ENCODE peak calls at places on chromosomes 6 and 20, in six cellular contexts. Q is neural progenitor cell, P is PC-3, Z is SK-N-SH, G is MM.1S, N is HCT116. X is an unnamed sample.
A peak's percentile ranks its signal among the peaks of the same experiment; 100 is the strongest.

GRCh38 chr20:22453244-22454080 is 130.9 kb downstream of the FOXA2 start:
- DNase-seq in Q (peak; percentile 51), P (peak; percentile 78), Z (peak; percentile 25), G (no peak), N (peak; percentile 32), X (peak; percentile 49)

GRCh38 chr6:118565317-118565960 is 17.3 kb downstream of the PLN start:
- DNase-seq in Q (no peak), P (peak; percentile 56), Z (peak; percentile 17), G (peak; percentile 83), N (peak; percentile 18), X (no peak)

GRCh38 chr6:121055572-121056163 is 278.6 kb downstream of the TBC1D32 start:
- DNase-seq in Q (peak; percentile 59), P (peak; percentile 78), Z (peak; percentile 44), G (peak; percentile 21), N (peak; percentile 10), X (peak; percentile 65)

GRCh38 chr6:157982297-157982579 is 575 bp downstream of the SYNJ2 start:
- DNase-seq in Q (peak; percentile 74), P (no peak), Z (no peak), G (peak; percentile 29), N (no peak), X (peak; percentile 74)

GRCh38 chr6:13422601-13423247 is 64.7 kb downstream of the GFOD1 start:
- DNase-seq in Q (peak; percentile 87), P (no peak), Z (no peak), G (no peak), N (no peak), X (no peak)

GRCh38 chr6:14634072-14634471 is 516.5 kb downstream of the CD83 start:
- DNase-seq in Q (no peak), P (no peak), Z (no peak), G (no peak), N (no peak), X (no peak)

GRCh38 chr6:88870728-88871330 is 92.6 kb downstream of the RNGTT start:
- DNase-seq in Q (peak; percentile 71), P (peak; percentile 73), Z (peak; percentile 29), G (peak; percentile 61), N (peak; percentile 29), X (peak; percentile 70)

GRCh38 chr6:48986803-48987202 is 476.2 kb downstream of the MMUT start:
- DNase-seq in Q (no peak), P (no peak), Z (no peak), G (peak; percentile 39), N (no peak), X (no peak)

GRCh38 chr6:38713812-38714211 is 1.3 kb upstream of the DNAH8 start:
- DNase-seq in Q (no peak), P (peak; percentile 80), Z (no peak), G (peak; percentile 48), N (no peak), X (no peak)

GRCh38 chr6:149224399-149224798 is 93.1 kb upstream of the TAB2 start:
- DNase-seq in Q (no peak), P (no peak), Z (no peak), G (no peak), N (no peak), X (no peak)

GRCh38 chr6:149223934-149224333 is 93.6 kb upstream of the TAB2 start:
- DNase-seq in Q (no peak), P (no peak), Z (no peak), G (no peak), N (no peak), X (no peak)

GRCh38 chr6:149225370-149225769 is 92.1 kb upstream of the TAB2 start:
- DNase-seq in Q (peak; percentile 17), P (no peak), Z (no peak), G (no peak), N (no peak), X (no peak)

GRCh38 chr6:149228276-149228962 is 89.1 kb upstream of the TAB2 start:
- DNase-seq in Q (no peak), P (no peak), Z (peak; percentile 21), G (no peak), N (no peak), X (no peak)

GRCh38 chr6:149225946-149226345 is 91.6 kb upstream of the TAB2 start:
- DNase-seq in Q (peak; percentile 87), P (no peak), Z (no peak), G (no peak), N (no peak), X (no peak)
- H2AFZ ChIP-seq in Q (no peak overlapping the region), P (no peak overlapping the region), Z (no peak overlapping the region), G (no peak overlapping the region), N (no peak overlapping the region), X (no peak overlapping the region)

GRCh38 chr6:24749292-24749691 is 25.4 kb upstream of the GMNN start:
- DNase-seq in Q (no peak), P (no peak), Z (no peak), G (no peak), N (no peak), X (no peak)

GRCh38 chr6:24752503-24752902 is 22.2 kb upstream of the GMNN start:
- DNase-seq in Q (no peak), P (no peak), Z (no peak), G (no peak), N (no peak), X (no peak)

GRCh38 chr6:24755284-24755683 is 19.5 kb upstream of the GMNN start:
- DNase-seq in Q (no peak), P (no peak), Z (no peak), G (no peak), N (no peak), X (no peak)

GRCh38 chr6:24753545-24753944 is 21.2 kb upstream of the GMNN start:
- DNase-seq in Q (no peak), P (no peak), Z (no peak), G (no peak), N (no peak), X (no peak)

GRCh38 chr6:24752917-24753486 is 21.7 kb upstream of the GMNN start:
- DNase-seq in Q (no peak), P (no peak), Z (no peak), G (no peak), N (no peak), X (no peak)
- H3K9ac ChIP-seq in Q (no peak overlapping the region), P (no peak overlapping the region), Z (no peak overlapping the region), G (no peak overlapping the region), N (no peak overlapping the region), X (no peak overlapping the region)

GRCh38 chr6:130740308-130740707 is 86.9 kb upstream of the SMLR1 start:
- DNase-seq in Q (no peak), P (no peak), Z (no peak), G (no peak), N (no peak), X (no peak)
- TF ChIP-seq EZH2phosphoT487 in Q (no peak), P (no peak), Z (no peak), G (no peak), N (no peak), X (no peak)

GRCh38 chr6:162854228-162854627 is 126.5 kb downstream of the PACRG start:
- DNase-seq in Q (no peak), P (no peak), Z (no peak), G (no peak), N (no peak), X (no peak)

GRCh38 chr6:162856885-162857284 is 129.1 kb downstream of the PACRG start:
- DNase-seq in Q (peak; percentile 88), P (peak; percentile 66), Z (peak; percentile 79), G (no peak), N (peak; percentile 29), X (peak; percentile 85)

GRCh38 chr6:162852810-162853577 is 125.2 kb downstream of the PACRG start:
- DNase-seq in Q (peak; percentile 52), P (no peak), Z (no peak), G (no peak), N (no peak), X (no peak)

GRCh38 chr6:162854734-162855191 is 127.0 kb downstream of the PACRG start:
- DNase-seq in Q (peak; percentile 23), P (no peak), Z (no peak), G (no peak), N (no peak), X (no peak)

DNA sequence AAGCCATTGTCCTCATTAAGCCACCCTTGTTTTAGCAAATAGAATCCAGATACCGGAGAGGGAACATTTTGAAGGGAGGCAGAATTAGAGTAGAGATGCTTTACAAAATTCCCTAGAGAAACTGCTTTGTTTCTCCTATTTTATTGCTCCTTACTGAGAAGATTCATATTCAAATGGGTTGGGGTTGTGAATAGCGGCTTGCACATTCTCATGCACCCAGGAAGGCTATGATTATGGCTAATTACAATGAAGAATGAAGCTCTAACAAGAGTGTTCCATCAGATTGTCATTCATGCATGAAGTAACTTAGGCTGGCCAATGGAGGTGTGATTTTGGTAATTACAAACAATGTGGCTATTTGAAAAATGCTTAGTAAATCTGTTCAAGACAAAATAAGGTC is 129.5 kb downstream of the PACRG start:
- DNase-seq in Q (peak; percentile 29), P (no peak), Z (no peak), G (no peak), N (no peak), X (no peak)
- H2AFZ ChIP-seq in Q (peak overlapping the region; percentile 35), P (peak overlapping the region; percentile 70), Z (peak overlapping the region; percentile 90), G (no peak overlapping the region), N (peak overlapping the region; percentile 80), X (peak overlapping the region; percentile 88)

GRCh38 chr6:143329323-143329722 is 121.2 kb downstream of the ADAT2 start:
- DNase-seq in Q (no peak), P (peak; percentile 52), Z (no peak), G (no peak), N (no peak), X (peak; percentile 9)
- H3K9ac ChIP-seq in Q (no peak overlapping the region), P (peak overlapping the region; percentile 73), Z (no peak overlapping the region), G (no peak overlapping the region), N (no peak overlapping the region), X (no peak overlapping the region)

DNA sequence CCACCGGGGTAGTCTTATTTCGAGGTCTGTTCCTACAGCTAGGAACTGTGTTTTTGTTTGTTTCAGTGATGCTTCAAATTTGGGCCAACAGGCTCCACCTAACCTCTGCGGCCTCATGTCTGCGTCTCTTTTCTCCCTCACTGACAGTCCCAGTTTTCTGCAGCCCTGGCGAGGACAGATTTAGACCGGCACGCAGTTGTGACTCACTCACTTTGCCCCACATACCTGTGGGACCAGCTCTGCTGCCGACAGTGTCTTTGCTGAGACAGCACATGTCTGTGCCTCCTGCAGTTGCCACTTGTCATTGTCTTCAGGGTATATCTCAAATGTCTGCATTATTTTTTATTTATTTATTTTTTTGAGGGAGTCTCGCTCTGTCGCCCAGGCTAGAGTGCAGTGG is 29.2 kb downstream of the OSBPL2 start:
- DNase-seq in Q (no peak), P (no peak), Z (no peak), G (no peak), N (no peak), X (no peak)
- TF ChIP-seq EZH2phosphoT487 in Q (no peak), P (no peak), Z (no peak), G (no peak), N (no peak), X (no peak)

GRCh38 chr6:33593414-33593727 is 13.3 kb upstream of the BAK1 start:
- DNase-seq in Q (no peak), P (no peak), Z (no peak), G (no peak), N (no peak), X (no peak)
- H2AFZ ChIP-seq in Q (peak overlapping the region; percentile 76), P (peak overlapping the region; percentile 70), Z (no peak overlapping the region), G (peak overlapping the region; percentile 70), N (no peak overlapping the region), X (no peak overlapping the region)

DNA sequence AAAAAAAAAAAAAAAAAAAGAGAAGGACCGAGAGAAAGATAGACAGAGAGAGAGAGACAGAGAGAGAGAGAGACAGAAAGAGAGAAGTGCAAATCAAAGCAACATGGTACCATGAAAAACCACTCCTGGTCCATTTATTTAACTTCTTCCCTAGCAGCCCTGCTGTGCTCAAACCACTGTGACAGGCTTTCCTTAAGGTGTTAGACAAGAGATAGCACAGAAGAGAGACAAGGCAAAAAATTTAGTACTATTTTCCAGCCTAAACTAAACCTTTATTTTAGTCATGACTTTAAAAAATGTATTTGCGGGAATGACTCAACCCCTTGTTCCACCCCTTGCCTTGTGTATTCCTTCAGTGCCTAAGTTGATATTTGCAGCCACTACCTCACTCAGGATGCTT is 437 bp downstream of the RIPOR2 start:
- DNase-seq in Q (no peak), P (peak; percentile 19), Z (no peak), G (no peak), N (no peak), X (no peak)
- H3K9ac ChIP-seq in Q (no peak overlapping the region), P (no peak overlapping the region), Z (no peak overlapping the region), G (no peak overlapping the region), N (no peak overlapping the region), X (no peak overlapping the region)

X was measured in GM23248.